ENCODE peak calls at places on chromosome 12, in four cellular contexts. W is IMR-90, H is neuronal stem cell, O is H1. S is an unnamed sample.

GRCh38 chr12:22333751-22334695 is 484 bp downstream of the ST8SIA1 start:
- DNase-seq in W (no peak), H (peak; percentile 12), O (peak; percentile 63), S (no peak)

GRCh38 chr12:41011939-41012338 is 176.2 kb upstream of the PDZRN4 start:
- DNase-seq in O (no peak), H (no peak), W (no peak), S (no peak)

GRCh38 chr12:27595231-27595642 is 71.2 kb downstream of the PPFIBP1 start:
- DNase-seq in W (peak; percentile 89), O (no peak), H (peak; percentile 54), S (peak; percentile 95)

GRCh38 chr12:24795699-24796385 is 153.1 kb downstream of the BCAT1 start:
- DNase-seq in W (no peak), O (no peak), H (no peak), S (peak; percentile 17)

GRCh38 chr12:42859612-42860011 is 270.1 kb upstream of the PRICKLE1 start:
- DNase-seq in O (no peak), W (peak; percentile 8), H (no peak), S (no peak)

GRCh38 chr12:13001725-13002040 is 1.6 kb upstream of the HEBP1 start:
- DNase-seq in W (no peak), H (no peak), O (no peak), S (no peak)

GRCh38 chr12:46936042-46936441 is 110.2 kb upstream of the SLC38A4 start:
- DNase-seq in W (no peak), O (no peak), H (no peak), S (no peak)

GRCh38 chr12:6540181-6540877 is 6.0 kb downstream of the GAPDH start:
- DNase-seq in O (peak; percentile 87), W (peak; percentile 93), H (no peak), S (peak; percentile 95)

GRCh38 chr12:109542876-109543275 is 30.4 kb downstream of the MMAB start:
- DNase-seq in W (no peak), O (no peak), H (no peak), S (no peak)

GRCh38 chr12:104707794-104708558 is 250.1 kb downstream of the SLC41A2 start:
- DNase-seq in O (no peak), H (no peak), W (no peak), S (no peak)

GRCh38 chr12:95956557-95957145 is 13.5 kb downstream of the AMDHD1 start:
- DNase-seq in W (no peak), H (no peak), O (no peak), S (no peak)

GRCh38 chr12:50246873-50247612 is 36.3 kb downstream of the LIMA1 start:
- DNase-seq in H (no peak), W (peak; percentile 99), O (no peak), S (peak; percentile 92)

GRCh38 chr12:12266873-12267634 is at the start of gene LRP6:
- DNase-seq in O (peak; percentile 94), H (peak; percentile 96), W (peak; percentile 94), S (peak; percentile 97)

GRCh38 chr12:46455648-46456352 is 83.2 kb upstream of the SLC38A2 start:
- DNase-seq in W (no peak), H (no peak), O (no peak), S (no peak)

GRCh38 chr12:4432878-4433820 is 12.5 kb downstream of the FGF6 start:
- DNase-seq in W (no peak), O (no peak), H (no peak), S (no peak)

GRCh38 chr12:52633383-52633782 is 15.0 kb upstream of the KRT73 start:
- DNase-seq in W (no peak), O (peak; percentile 22), H (no peak), S (no peak)
- H2AFZ ChIP-seq in W (no peak overlapping the region), O (no peak overlapping the region), H (no peak overlapping the region), S (no peak overlapping the region)

GRCh38 chr12:110742718-110743570 is at the start of gene PPP1CC:
- DNase-seq in W (peak; percentile 89), O (peak; percentile 94), H (peak; percentile 94), S (peak; percentile 96)
- H4K8ac ChIP-seq in W (peak within 1 kb of the TSS; percentile 62), O (peak within 1 kb of the TSS; percentile 99), H (no peak within 1 kb of the TSS), S (peak within 1 kb of the TSS; percentile 97)

DNA sequence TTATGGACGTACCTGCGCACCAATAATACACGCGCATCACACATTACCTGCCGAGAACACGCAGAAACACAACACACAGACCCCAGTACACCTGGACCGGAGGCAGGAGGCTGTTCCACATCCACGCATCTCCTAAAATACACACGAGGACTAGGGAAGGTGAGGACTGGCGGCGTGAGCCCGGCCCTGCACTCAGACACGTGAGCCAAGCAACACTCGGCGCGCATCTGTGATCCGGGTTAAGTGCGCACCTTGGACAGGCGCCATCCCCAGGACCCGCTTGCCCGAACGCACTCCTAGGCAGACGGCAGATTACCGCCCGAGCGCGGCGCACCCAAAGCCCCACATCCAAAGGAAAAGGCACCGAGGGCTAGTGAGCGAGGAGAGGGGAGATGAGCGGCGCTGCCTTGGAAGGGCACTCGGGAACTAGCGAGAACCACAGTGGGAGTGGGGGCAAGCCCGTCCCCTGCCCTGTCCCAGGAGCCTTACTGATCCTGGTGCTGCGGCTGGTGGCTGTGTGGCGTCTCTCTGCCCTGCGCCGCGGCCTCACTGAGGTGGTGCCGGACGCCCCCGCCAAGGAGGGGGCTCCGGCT is 417 bp downstream of the GLS2 start:
- DNase-seq in O (peak; percentile 83), W (no peak), H (no peak), S (peak; percentile 23)
- H3K4me3 ChIP-seq in O (peak overlapping the region; percentile 70), W (peak overlapping the region; percentile 34), H (peak overlapping the region; percentile 82), S (peak overlapping the region; percentile 48)

GRCh38 chr12:92098594-92099370 is 46.9 kb downstream of the BTG1 start:
- DNase-seq in O (no peak), H (no peak), W (no peak), S (no peak)
- H2AFZ ChIP-seq in O (no peak overlapping the region), H (no peak overlapping the region), W (no peak overlapping the region), S (no peak overlapping the region)

DNA sequence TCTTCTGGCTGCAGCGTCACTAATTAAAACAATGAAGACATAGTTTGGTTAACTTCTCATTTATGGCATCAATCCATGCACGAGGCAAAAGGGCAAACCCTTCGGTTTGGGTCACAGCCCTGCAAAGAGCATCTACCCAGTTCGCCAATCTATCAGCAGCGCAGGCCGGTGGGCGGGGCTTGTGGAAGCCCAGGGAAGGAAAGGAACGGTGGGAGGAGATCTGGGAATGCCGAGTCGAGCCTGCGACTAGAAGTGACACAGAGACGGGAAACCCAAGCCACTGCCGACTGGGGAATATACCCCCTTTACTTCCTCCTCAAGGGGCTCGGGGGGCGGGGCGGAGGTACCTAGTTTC is 463 bp downstream of the KICS2 start:
- DNase-seq in O (peak; percentile 91), W (peak; percentile 72), H (peak; percentile 71), S (peak; percentile 89)
- H4K8ac ChIP-seq in O (peak overlapping the region; percentile 96), W (peak overlapping the region; percentile 32), H (no peak overlapping the region), S (peak overlapping the region; percentile 81)

DNA sequence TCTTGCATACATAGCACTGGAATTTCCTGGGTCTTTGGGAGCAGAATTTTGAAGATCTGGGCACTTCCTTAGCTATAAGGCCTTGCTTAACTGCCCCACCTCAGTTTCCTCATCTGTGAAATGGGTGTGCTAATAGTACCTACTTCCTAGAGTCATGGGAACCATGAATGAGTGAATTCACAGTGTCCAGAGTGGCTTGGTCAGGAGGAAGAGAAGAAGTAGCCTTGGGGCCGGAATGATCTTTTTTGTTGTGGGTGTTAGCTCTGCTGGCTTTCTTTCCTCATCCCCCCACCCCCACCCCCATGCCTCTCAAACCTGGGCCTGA is 2.4 kb downstream of the SH2B3 start:
- DNase-seq in O (no peak), W (no peak), H (no peak), S (no peak)
- H3K4me3 ChIP-seq in O (no peak overlapping the region), W (no peak overlapping the region), H (no peak overlapping the region), S (peak overlapping the region; percentile 98)

GRCh38 chr12:52473738-52474137 is at the start of gene KRT6C:
- DNase-seq in O (no peak), H (no peak), W (no peak), S (no peak)
- H2AFZ ChIP-seq in O (no peak within 1 kb of the TSS), H (no peak within 1 kb of the TSS), W (no peak within 1 kb of the TSS), S (no peak within 1 kb of the TSS)

GRCh38 chr12:85836716-85837100 is 499 bp upstream of the RASSF9 start:
- DNase-seq in W (no peak), O (no peak), H (no peak), S (peak; percentile 3)
- H4K8ac ChIP-seq in W (no peak overlapping the region), O (no peak overlapping the region), H (no peak overlapping the region), S (no peak overlapping the region)

GRCh38 chr12:88578274-88578673 is 2.0 kb downstream of the KITLG start:
- DNase-seq in O (no peak), H (no peak), W (no peak), S (no peak)

GRCh38 chr12:88579941-88580871 is at the start of gene KITLG:
- DNase-seq in O (peak; percentile 88), W (peak; percentile 87), H (peak; percentile 84), S (peak; percentile 92)

GRCh38 chr12:88577537-88577936 is 2.7 kb downstream of the KITLG start:
- DNase-seq in O (no peak), H (no peak), W (no peak), S (peak; percentile 53)

GRCh38 chr12:88579572-88579940 is 715 bp downstream of the KITLG start:
- DNase-seq in W (no peak), H (no peak), O (peak; percentile 63), S (peak; percentile 55)

GRCh38 chr12:88578821-88579518 is 1.3 kb downstream of the KITLG start:
- DNase-seq in O (peak; percentile 57), H (peak; percentile 31), W (no peak), S (peak; percentile 49)
- H3K4me3 ChIP-seq in O (peak overlapping the region; percentile 83), H (peak overlapping the region; percentile 84), W (peak overlapping the region; percentile 52), S (peak overlapping the region; percentile 96)

GRCh38 chr12:130672122-130672825 is 43.8 kb downstream of the RIMBP2 start:
- DNase-seq in W (no peak), O (no peak), H (no peak), S (no peak)

GRCh38 chr12:130673036-130673705 is 42.9 kb downstream of the RIMBP2 start:
- DNase-seq in H (no peak), O (no peak), W (no peak), S (no peak)

GRCh38 chr12:130675791-130676190 is 40.3 kb downstream of the RIMBP2 start:
- DNase-seq in H (no peak), W (no peak), O (no peak), S (no peak)

GRCh38 chr12:130674676-130675075 is 41.4 kb downstream of the RIMBP2 start:
- DNase-seq in H (no peak), W (no peak), O (no peak), S (no peak)

GRCh38 chr12:130675121-130675520 is 41.0 kb downstream of the RIMBP2 start:
- DNase-seq in W (no peak), H (no peak), O (no peak), S (no peak)
- H2AFZ ChIP-seq in W (no peak overlapping the region), H (no peak overlapping the region), O (no peak overlapping the region), S (no peak overlapping the region)

S was measured in mesenchymal stem cell.